ENCODE peak calls at places on chromosomes 7 and 10, in six cellular contexts. L is activated T-cell treated with anti-CD3 and anti-CD28 coated beads for 4 hours, B is NCI-H1694, E is NCI-H1092, Z is astrocyte of the cerebellum, O is mammary epithelial cell. I is an unnamed sample.

GRCh38 chr10:23172846-23173548 is 19.1 kb upstream of the PTF1A start:
- DNase-seq in Z (no peak), L (no peak), O (peak), B (no peak), E (no peak), I (no peak)

GRCh38 chr10:98675902-98676301 is 229.2 kb upstream of the HPS1 start:
- DNase-seq in B (no peak), L (no peak), E (no peak), O (no peak), Z (no peak), I (no peak)

GRCh38 chr10:3372284-3372683 is 199.7 kb upstream of the PITRM1 start:
- DNase-seq in O (no peak), E (no peak), B (no peak), Z (peak), L (no peak), I (no peak)

GRCh38 chr10:84205049-84205852 is 10.9 kb downstream of the CDHR1 start:
- DNase-seq in B (peak), E (peak), Z (no peak), L (peak), O (peak), I (no peak)

GRCh38 chr7:150339369-150339768 is 2.1 kb downstream of the RARRES2 start:
- DNase-seq in E (no peak), B (no peak), L (no peak), Z (no peak), O (no peak), I (no peak)

GRCh38 chr10:16853201-16853600 is 36.0 kb upstream of the RSU1 start:
- DNase-seq in B (no peak), L (no peak), E (peak), O (no peak), Z (no peak), I (no peak)

GRCh38 chr10:44234471-44234850 is 150.4 kb downstream of the CXCL12 start:
- DNase-seq in O (no peak), B (no peak), L (no peak), E (no peak), Z (peak), I (no peak)

GRCh38 chr7:30899066-30899465 is 12.6 kb upstream of the AQP1 start:
- DNase-seq in E (no peak), L (no peak), B (no peak), O (no peak), Z (no peak), I (no peak)